ENCODE peak calls at places on chromosomes 6 and 20, in eight cellular contexts. T, N, G, P, E, D, H and J are unnamed samples.

GRCh38 chr20:56003966-56004365 is 1.4 kb downstream of the CBLN4 start:
- DNase-seq in N (no peak), E (no peak), G (no peak), D (peak), H (no peak), T (no peak), P (no peak), J (no peak)

GRCh38 chr20:25223179-25223661 is 24.7 kb upstream of the PYGB start:
- DNase-seq in G (peak), H (no peak), N (no peak), T (peak), P (no peak), E (no peak), D (peak), J (no peak)

GRCh38 chr20:33531047-33531877 is 41.4 kb downstream of the CBFA2T2 start:
- DNase-seq in E (no peak), P (no peak), D (no peak), T (no peak), G (no peak), H (no peak), N (no peak), J (no peak)

GRCh38 chr6:150352321-150353296 is 16.2 kb upstream of the IYD start:
- DNase-seq in D (peak), G (no peak), N (no peak), T (no peak), P (no peak), E (no peak), H (no peak), J (no peak)

GRCh38 chr6:105626290-105627158 is 223.6 kb upstream of the PREP start:
- DNase-seq in P (no peak), D (peak), G (no peak), T (no peak), H (no peak), E (no peak), N (no peak), J (no peak)

GRCh38 chr6:53335224-53335994 is 13.3 kb downstream of the ELOVL5 start:
- DNase-seq in G (no peak), N (no peak), H (peak), D (peak), E (no peak), T (peak), P (peak), J (no peak)

GRCh38 chr6:4055420-4056041 is 23.4 kb downstream of the FAM217A start:
- DNase-seq in E (no peak), G (peak), H (no peak), T (peak), P (no peak), D (peak), N (no peak), J (no peak)

GRCh38 chr20:56443654-56444540 is 24.5 kb upstream of the RTF2 start:
- DNase-seq in P (no peak), D (no peak), G (no peak), H (no peak), T (no peak), E (no peak), N (no peak), J (no peak)

GRCh38 chr6:144066255-144066654 is 29.1 kb downstream of the SF3B5 start:
- DNase-seq in E (no peak), T (no peak), P (no peak), H (no peak), G (no peak), N (no peak), D (no peak), J (no peak)

GRCh38 chr20:36957875-36958667 is 6.6 kb upstream of the SAMHD1 start:
- DNase-seq in H (no peak), D (no peak), E (no peak), P (no peak), T (no peak), N (no peak), G (no peak), J (no peak)

GRCh38 chr6:52419809-52420667 is at the start of gene EFHC1:
- DNase-seq in N (peak), T (peak), H (peak), P (peak), G (peak), E (peak), D (peak), J (peak)

GRCh38 chr6:54980511-54981275 is 134.1 kb downstream of the FAM83B start:
- DNase-seq in N (no peak), H (no peak), D (peak), P (no peak), E (no peak), T (no peak), G (no peak), J (no peak)

GRCh38 chr6:38476141-38476540 is 163.6 kb downstream of the BTBD9 start:
- DNase-seq in G (no peak), H (no peak), E (no peak), N (no peak), D (no peak), T (no peak), P (no peak), J (no peak)

GRCh38 chr6:53666271-53666626 is 693 bp upstream of the KLHL31 start:
- DNase-seq in P (no peak), D (no peak), N (no peak), H (no peak), G (no peak), E (no peak), T (no peak), J (no peak)

GRCh38 chr6:129740013-129740412 is 30.0 kb upstream of the ARHGAP18 start:
- DNase-seq in N (no peak), P (no peak), H (no peak), E (no peak), G (no peak), D (no peak), T (no peak), J (no peak)

GRCh38 chr6:55886185-55886836 is 10.9 kb upstream of the BMP5 start:
- DNase-seq in N (no peak), D (no peak), P (no peak), E (no peak), T (no peak), G (no peak), H (no peak), J (no peak)

GRCh38 chr6:125746019-125746414 is 3.4 kb upstream of the HEY2 start:
- DNase-seq in N (no peak), P (no peak), G (no peak), E (no peak), H (no peak), T (no peak), D (no peak), J (no peak)

GRCh38 chr6:111540971-111541719 is 58.1 kb upstream of the REV3L start:
- DNase-seq in G (no peak), D (no peak), P (no peak), T (no peak), H (no peak), E (no peak), N (no peak), J (no peak)

GRCh38 chr6:27867941-27868705 is 44.1 kb downstream of the OR2B2 start:
- DNase-seq in P (peak), D (no peak), T (no peak), H (no peak), E (no peak), G (no peak), N (no peak), J (no peak)

GRCh38 chr6:63677282-63677681 is 41.7 kb downstream of the PHF3 start:
- DNase-seq in D (no peak), G (no peak), P (no peak), E (no peak), N (no peak), T (no peak), H (no peak), J (no peak)

GRCh38 chr6:170347091-170347490 is 40.5 kb downstream of the FAM120B start:
- DNase-seq in G (no peak), H (no peak), N (no peak), T (no peak), E (no peak), D (peak), P (no peak), J (no peak)

GRCh38 chr20:1810926-1811620 is 84.1 kb upstream of the SIRPA start:
- DNase-seq in D (peak), E (no peak), P (no peak), N (no peak), G (no peak), H (no peak), T (peak), J (no peak)

GRCh38 chr6:12535915-12536314 is 180.7 kb upstream of the PHACTR1 start:
- DNase-seq in E (no peak), H (no peak), T (no peak), N (no peak), G (no peak), D (no peak), P (no peak), J (no peak)

GRCh38 chr20:61263084-61263695 is 11.1 kb downstream of the CDH4 start:
- DNase-seq in D (no peak), P (no peak), T (no peak), H (peak), N (peak), G (no peak), E (no peak), J (no peak)

GRCh38 chr6:80163754-80164187 is 57.3 kb downstream of the BCKDHB start:
- DNase-seq in P (peak), T (no peak), H (no peak), G (peak), E (no peak), D (peak), N (no peak), J (no peak)

GRCh38 chr6:42829561-42830092 is 47.8 kb downstream of the BICRAL start:
- DNase-seq in D (no peak), G (no peak), T (no peak), E (no peak), H (no peak), N (no peak), P (no peak), J (no peak)

GRCh38 chr6:42831237-42831636 is 48.2 kb upstream of the RPL7L1 start:
- DNase-seq in P (no peak), T (no peak), E (no peak), D (no peak), N (no peak), H (no peak), G (no peak), J (no peak)

GRCh38 chr6:42834056-42834455 is 45.4 kb upstream of the RPL7L1 start:
- DNase-seq in G (no peak), N (no peak), P (no peak), H (no peak), E (no peak), T (no peak), D (no peak), J (no peak)
- TF ChIP-seq CTCF in G (no peak), N (no peak), P (no peak), H (no peak), E (no peak), T (no peak), D (no peak), J (no peak)

DNA sequence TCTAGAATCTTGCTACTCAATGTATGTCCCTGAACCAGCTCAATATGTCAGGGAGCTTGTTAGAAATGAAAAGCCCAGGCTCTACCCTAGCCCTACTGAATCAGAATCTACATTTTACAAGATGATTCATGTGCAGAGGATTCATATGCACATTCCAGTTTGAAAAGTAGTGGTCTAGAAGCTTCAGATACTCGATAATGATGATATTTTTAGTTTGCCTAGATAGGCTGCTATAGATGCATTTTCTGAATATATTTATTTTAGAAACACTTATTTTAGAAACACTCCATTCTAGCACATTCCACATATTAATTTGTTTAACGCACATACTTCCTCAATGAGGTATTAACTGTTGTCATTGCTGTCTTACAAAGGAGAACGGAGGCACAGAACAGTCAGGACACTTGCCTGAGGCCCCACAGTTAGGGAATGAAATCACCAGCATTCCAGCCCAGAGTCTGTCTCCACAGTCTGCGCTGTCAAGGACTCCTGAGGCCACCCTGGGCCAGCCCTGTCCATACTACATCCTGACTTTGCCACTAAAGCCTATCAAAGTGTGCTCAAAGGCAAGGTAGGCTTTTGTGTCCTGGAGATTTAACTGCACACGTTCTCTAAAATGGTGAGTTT is 64.4 kb downstream of the SNAP25 start:
- DNase-seq in D (peak), H (no peak), N (no peak), E (no peak), T (no peak), G (no peak), P (no peak), J (no peak)
- TF ChIP-seq CTCF in D (no peak), H (no peak), N (no peak), E (no peak), T (no peak), G (no peak), P (no peak), J (no peak)

GRCh38 chr20:16664031-16664430 is 65.8 kb upstream of the SNRPB2 start:
- DNase-seq in T (no peak), D (no peak), N (no peak), P (no peak), G (no peak), H (no peak), E (no peak), J (peak)

GRCh38 chr20:16661738-16662137 is 68.1 kb upstream of the SNRPB2 start:
- DNase-seq in N (no peak), G (no peak), T (no peak), H (no peak), P (no peak), D (no peak), E (no peak), J (no peak)

GRCh38 chr20:16662462-16662861 is 67.4 kb upstream of the SNRPB2 start:
- DNase-seq in T (no peak), N (no peak), G (no peak), P (no peak), D (no peak), H (no peak), E (no peak), J (no peak)

GRCh38 chr20:16671753-16672152 is 58.1 kb upstream of the SNRPB2 start:
- DNase-seq in T (no peak), H (no peak), N (no peak), E (no peak), P (no peak), D (no peak), G (no peak), J (no peak)

DNA sequence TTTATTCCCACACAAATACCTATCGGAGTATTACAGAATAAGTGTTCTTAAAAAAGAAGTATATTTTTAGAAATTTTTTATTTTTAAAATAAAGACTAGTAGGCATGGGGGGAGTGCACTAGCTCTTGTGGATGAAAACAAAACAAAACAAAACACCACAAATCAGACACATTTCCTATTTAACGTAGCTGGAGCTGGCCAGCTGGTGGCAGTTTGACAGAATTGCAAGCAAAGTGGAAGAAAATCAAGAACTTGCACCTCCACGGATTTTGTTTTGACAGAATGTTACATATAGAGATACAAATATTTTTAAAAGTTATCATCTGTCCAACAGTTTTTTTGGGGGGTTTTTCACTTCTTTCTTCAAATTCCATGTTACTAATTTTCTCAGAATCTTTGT is 63.6 kb upstream of the SNRPB2 start:
- DNase-seq in P (no peak), D (no peak), H (no peak), N (no peak), E (no peak), G (no peak), T (no peak), J (no peak)
- TF ChIP-seq CTCF in P (peak), D (peak), H (no peak), N (no peak), E (no peak), G (no peak), T (no peak), J (no peak)

GRCh38 chr20:8800089-8800488 is 268.8 kb upstream of the PLCB4 start:
- DNase-seq in G (no peak), H (no peak), P (no peak), D (no peak), T (no peak), E (no peak), N (no peak), J (no peak)
- TF ChIP-seq CTCF in G (peak), H (no peak), P (no peak), D (no peak), T (no peak), E (no peak), N (no peak), J (no peak)

DNA sequence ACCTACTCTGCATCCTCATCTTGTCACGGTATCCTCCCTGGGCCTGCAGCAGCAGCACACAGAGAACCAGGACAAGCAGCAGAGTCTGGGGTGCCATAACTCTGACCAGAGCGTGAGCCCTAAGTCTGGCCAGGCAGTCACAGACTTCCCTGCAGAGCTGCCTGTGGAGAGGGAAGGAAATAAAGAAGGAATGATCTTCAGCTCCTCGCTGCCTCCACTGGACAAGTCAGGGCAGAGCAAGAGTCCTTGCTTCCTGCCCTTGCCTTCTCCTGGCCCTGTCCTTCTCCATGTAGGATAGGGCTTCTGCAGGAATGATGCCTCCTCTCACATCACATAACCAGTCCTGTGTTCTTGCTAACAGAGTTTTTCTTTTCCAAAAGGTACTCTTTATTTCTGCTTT is 15.9 kb upstream of the WFDC11 start:
- DNase-seq in T (no peak), E (peak), H (no peak), N (peak), P (no peak), G (peak), D (peak), J (no peak)
- TF ChIP-seq CTCF in T (no peak), E (no peak), H (no peak), N (no peak), P (no peak), G (no peak), D (peak), J (no peak)

GRCh38 chr6:24494726-24495515 is at the start of gene ALDH5A1:
- DNase-seq in H (peak), N (peak), P (peak), G (peak), E (peak), D (peak), T (peak), J (no peak)
- TF ChIP-seq CTCF in H (no peak), N (no peak), P (peak), G (peak), E (peak), D (peak), T (peak), J (peak)